ENCODE peak calls at places on chromosomes 12 and 14, in four cellular contexts. H is heart right ventricle; C is activated CD4-positive, CD25-positive, alpha-beta regulatory T cell treated with anti-CD3 and anti-CD28 coated beads, Interleukin-2, amount 50 U/mL, for 72 hours; N is left ventricle myocardium superior. T is an unnamed sample.

GRCh38 chr14:83706555-83706954 is 1823.4 kb upstream of the FLRT2 start:
- DNase-seq in H (no peak), C (no peak), N (no peak), T (peak)

GRCh38 chr14:103280278-103280917 is 53.6 kb upstream of the EIF5 start:
- DNase-seq in H (no peak), C (no peak), N (no peak), T (no peak)

GRCh38 chr14:76236172-76237130 is 84.7 kb downstream of the GPATCH2L start:
- DNase-seq in H (no peak), C (no peak), N (no peak), T (no peak)

GRCh38 chr14:39219075-39219499 is 14.6 kb upstream of the MIA2 start:
- DNase-seq in H (no peak), C (no peak), N (no peak), T (no peak)

GRCh38 chr14:104843442-104844305 is 21.4 kb upstream of the CEP170B start:
- DNase-seq in H (no peak), C (no peak), N (no peak), T (no peak)

GRCh38 chr14:30445394-30445793 is 113.6 kb upstream of the G2E3 start:
- DNase-seq in H (no peak), C (no peak), N (no peak), T (peak)

GRCh38 chr12:93048646-93049045 is 119.6 kb upstream of the EEA1 start:
- DNase-seq in H (no peak), C (no peak), N (no peak), T (no peak)

GRCh38 chr12:2092890-2093289 is 40.1 kb downstream of the CACNA1C start:
- DNase-seq in H (peak), C (no peak), N (peak), T (no peak)

GRCh38 chr14:53034036-53034435 is 83.2 kb upstream of the FERMT2 start:
- DNase-seq in H (no peak), C (no peak), N (no peak), T (no peak)

GRCh38 chr12:48640428-48640827 is 41.6 kb downstream of the KANSL2 start:
- DNase-seq in H (no peak), C (no peak), N (no peak), T (no peak)

GRCh38 chr12:2384533-2385328 is 331.9 kb downstream of the CACNA1C start:
- DNase-seq in H (no peak), C (no peak), N (no peak), T (no peak)

GRCh38 chr14:95523818-95524448 is 7.5 kb upstream of the SYNE3 start:
- DNase-seq in H (no peak), C (no peak), N (no peak), T (no peak)

GRCh38 chr12:127957001-127957660 is 309.8 kb upstream of the TMEM132C start:
- DNase-seq in H (no peak), C (no peak), N (no peak), T (no peak)

T was measured in NCI-H748 treated with DMSO at 0.1 percent for 48 hours.